ENCODE peak calls at places on chromosomes 7 and 10, in nine cellular contexts. Q is testis, B is left ventricle myocardium inferior, H is upper lobe of right lung, I is IMR-90, F is heart right ventricle, N is body of pancreas, V is tibial artery, A is breast epithelium. U is an unnamed sample. For H3K4me1, the result is how much of the 10 kb centered on the place peaks cover.

GRCh38 chr10:129888784-129889616 is 75.1 kb downstream of the EBF3 start:
- DNase-seq in Q (peak), B (peak), H (no peak), I (peak), F (peak), N (peak), V (no peak), A (no peak), U (peak)

GRCh38 chr7:148242271-148242801 is 348.2 kb upstream of the C7orf33 start:
- DNase-seq in Q (peak), B (no peak), H (no peak), I (peak), F (no peak), N (peak), V (no peak), A (no peak), U (no peak)

GRCh38 chr10:27635290-27635689 is 110.3 kb downstream of the MKX start:
- DNase-seq in Q (no peak), B (no peak), H (no peak), I (no peak), F (no peak), N (no peak), V (no peak), A (no peak), U (no peak)

GRCh38 chr10:43255644-43256431 is 11.0 kb downstream of the RASGEF1A start:
- DNase-seq in Q (peak), B (no peak), H (peak), I (no peak), F (no peak), N (no peak), V (no peak), A (peak), U (no peak)

GRCh38 chr10:67763499-67764011 is 67.6 kb upstream of the CTNNA3 start:
- DNase-seq in Q (peak), B (peak), H (peak), I (peak), F (peak), N (peak), V (peak), A (peak), U (peak)

GRCh38 chr7:18828333-18829100 is 288.9 kb downstream of the TWIST1 start:
- DNase-seq in Q (no peak), B (no peak), H (no peak), I (no peak), F (no peak), N (no peak), V (no peak), A (no peak), U (no peak)

GRCh38 chr7:130356760-130357611 is 12.4 kb downstream of the CPA5 start:
- DNase-seq in Q (no peak), B (peak), H (no peak), I (peak), F (no peak), N (no peak), V (peak), A (peak), U (peak)

GRCh38 chr10:16481052-16481728 is 40.5 kb downstream of the C1QL3 start:
- DNase-seq in Q (no peak), B (no peak), H (no peak), I (no peak), F (no peak), N (no peak), V (no peak), A (no peak), U (no peak)

GRCh38 chr10:109616356-109616755 is 307.0 kb downstream of the XPNPEP1 start:
- DNase-seq in Q (no peak), B (no peak), H (no peak), I (no peak), F (no peak), N (no peak), V (no peak), A (no peak), U (no peak)

GRCh38 chr7:17234398-17235021 is 63.9 kb upstream of the AHR start:
- DNase-seq in Q (peak), B (no peak), H (no peak), I (peak), F (no peak), N (no peak), V (no peak), A (peak), U (no peak)

GRCh38 chr7:44964831-44965440 is 13.9 kb downstream of the MYO1G start:
- DNase-seq in Q (no peak), B (no peak), H (peak), I (no peak), F (no peak), N (no peak), V (peak), A (no peak), U (no peak)

GRCh38 chr7:141441837-141442627 is 109.2 kb upstream of the AGK start:
- DNase-seq in Q (no peak), B (no peak), H (no peak), I (no peak), F (no peak), N (no peak), V (no peak), A (no peak), U (no peak)

GRCh38 chr10:118980870-118981269 is 48.6 kb upstream of the NANOS1 start:
- DNase-seq in Q (no peak), B (no peak), H (no peak), I (no peak), F (no peak), N (no peak), V (no peak), A (no peak), U (no peak)

GRCh38 chr7:26399747-26400146 is 108.1 kb downstream of the SNX10 start:
- DNase-seq in Q (no peak), B (no peak), H (no peak), I (no peak), F (no peak), N (no peak), V (no peak), A (no peak), U (no peak)

GRCh38 chr10:621981-622740 is 67.3 kb downstream of the DIP2C start:
- DNase-seq in Q (no peak), B (no peak), H (no peak), I (peak), F (no peak), N (no peak), V (no peak), A (no peak), U (no peak)

GRCh38 chr10:16989826-16990293 is 139.8 kb downstream of the CUBN start:
- DNase-seq in Q (no peak), B (no peak), H (no peak), I (no peak), F (no peak), N (no peak), V (no peak), A (no peak), U (no peak)

GRCh38 chr7:47534322-47535032 is 47.4 kb downstream of the TNS3 start:
- DNase-seq in Q (no peak), B (no peak), H (no peak), I (no peak), F (no peak), N (no peak), V (no peak), A (no peak), U (no peak)

GRCh38 chr10:61554925-61555324 is 101.7 kb upstream of the TMEM26 start:
- DNase-seq in Q (no peak), B (no peak), H (no peak), I (no peak), F (no peak), N (no peak), V (no peak), A (no peak), U (no peak)

GRCh38 chr10:121478590-121478989 is 119.7 kb downstream of the FGFR2 start:
- DNase-seq in Q (no peak), B (no peak), H (no peak), I (no peak), F (no peak), N (no peak), V (no peak), A (no peak), U (no peak)

GRCh38 chr10:43231523-43232078 is 35.3 kb downstream of the RASGEF1A start:
- DNase-seq in Q (no peak), B (peak), H (peak), I (no peak), F (no peak), N (peak), V (no peak), A (no peak), U (peak)

GRCh38 chr10:74227697-74228424 is 76.8 kb downstream of the ADK start:
- DNase-seq in Q (no peak), B (no peak), H (no peak), I (peak), F (no peak), N (no peak), V (no peak), A (no peak), U (no peak)

GRCh38 chr7:55539380-55539779 is 32.9 kb downstream of the VOPP1 start:
- DNase-seq in Q (no peak), B (no peak), H (no peak), I (peak), F (no peak), N (no peak), V (no peak), A (no peak), U (no peak)

GRCh38 chr7:87056346-87056745 is 3.1 kb downstream of the ELAPOR2 start:
- DNase-seq in Q (no peak), B (no peak), H (no peak), I (no peak), F (no peak), N (no peak), V (no peak), A (no peak), U (no peak)

GRCh38 chr7:32458025-32458424 is 32.2 kb downstream of the LSM5 start:
- DNase-seq in Q (no peak), B (no peak), H (no peak), I (no peak), F (no peak), N (no peak), V (no peak), A (no peak), U (no peak)

GRCh38 chr7:409344-410281 is 110.0 kb downstream of the PDGFA start:
- DNase-seq in Q (no peak), B (peak), H (no peak), I (no peak), F (no peak), N (no peak), V (peak), A (no peak), U (peak)

GRCh38 chr7:131745645-131746248 is 189.3 kb upstream of the PODXL start:
- DNase-seq in Q (peak), B (no peak), H (no peak), I (peak), F (peak), N (peak), V (no peak), A (no peak), U (no peak)

GRCh38 chr7:131076032-131076431 is 251.6 kb upstream of the MKLN1 start:
- DNase-seq in Q (no peak), B (no peak), H (no peak), I (peak), F (no peak), N (no peak), V (no peak), A (no peak), U (no peak)

GRCh38 chr10:109187677-109188076 is 735.6 kb downstream of the XPNPEP1 start:
- DNase-seq in Q (no peak), B (no peak), H (no peak), I (peak), F (no peak), N (no peak), V (no peak), A (no peak), U (no peak)

GRCh38 chr7:25665346-25665745 is 437.1 kb upstream of the NPVF start:
- DNase-seq in Q (no peak), B (no peak), H (no peak), I (no peak), F (no peak), N (no peak), V (peak), A (peak), U (no peak)

GRCh38 chr7:17233643-17234397 is 64.6 kb upstream of the AHR start:
- DNase-seq in Q (no peak), B (no peak), H (peak), I (no peak), F (no peak), N (no peak), V (no peak), A (no peak), U (no peak)

GRCh38 chr7:130804156-130804708 is 70.2 kb upstream of the KLF14 start:
- DNase-seq in Q (no peak), B (no peak), H (no peak), I (no peak), F (no peak), N (no peak), V (no peak), A (no peak), U (no peak)

GRCh38 chr10:33349273-33349672 is 14.8 kb upstream of the NRP1 start:
- DNase-seq in Q (no peak), B (no peak), H (no peak), I (no peak), F (no peak), N (no peak), V (no peak), A (no peak), U (no peak)

GRCh38 chr10:4498763-4499251 is 327.2 kb upstream of the AKR1E2 start:
- DNase-seq in Q (no peak), B (no peak), H (no peak), I (peak), F (no peak), N (no peak), V (no peak), A (no peak), U (no peak)

GRCh38 chr10:62080905-62081304 is 179.4 kb downstream of the ARID5B start:
- DNase-seq in Q (no peak), B (no peak), H (no peak), I (no peak), F (no peak), N (no peak), V (no peak), A (no peak), U (no peak)

GRCh38 chr10:69180525-69181204 is 631 bp downstream of the SUPV3L1 start:
- DNase-seq in Q (peak), B (no peak), H (no peak), I (peak), F (no peak), N (no peak), V (no peak), A (no peak), U (no peak)

GRCh38 chr7:108311446-108312168 is 144.6 kb downstream of the NRCAM start:
- DNase-seq in Q (no peak), B (no peak), H (no peak), I (no peak), F (no peak), N (no peak), V (no peak), A (no peak), U (no peak)

GRCh38 chr7:133931053-133931452 is 196.1 kb upstream of the LRGUK start:
- DNase-seq in Q (no peak), B (no peak), H (no peak), I (no peak), F (no peak), N (no peak), V (no peak), A (no peak), U (no peak)

GRCh38 chr10:8402469-8403074 is 348.1 kb downstream of the GATA3 start:
- DNase-seq in Q (no peak), B (no peak), H (no peak), I (no peak), F (no peak), N (no peak), V (no peak), A (no peak), U (no peak)

GRCh38 chr7:157359581-157359980 is 22.8 kb downstream of the DNAJB6 start:
- DNase-seq in Q (no peak), B (no peak), H (no peak), I (no peak), F (no peak), N (no peak), V (no peak), A (no peak), U (no peak)
- H3K4me1 ChIP-seq in Q (under half), B (half or more), H (under half), I (under half), F (under half), N (under half), V (half or more), A (under half), U (under half)

GRCh38 chr10:99859585-99859984 is 77.1 kb downstream of the ABCC2 start:
- DNase-seq in Q (no peak), B (no peak), H (no peak), I (no peak), F (no peak), N (no peak), V (no peak), A (no peak), U (no peak)
- TF ChIP-seq CTCF in Q (no peak), B (no peak), H (peak), I (peak), F (peak), N (peak), V (no peak), A (no peak), U (no peak)

DNA sequence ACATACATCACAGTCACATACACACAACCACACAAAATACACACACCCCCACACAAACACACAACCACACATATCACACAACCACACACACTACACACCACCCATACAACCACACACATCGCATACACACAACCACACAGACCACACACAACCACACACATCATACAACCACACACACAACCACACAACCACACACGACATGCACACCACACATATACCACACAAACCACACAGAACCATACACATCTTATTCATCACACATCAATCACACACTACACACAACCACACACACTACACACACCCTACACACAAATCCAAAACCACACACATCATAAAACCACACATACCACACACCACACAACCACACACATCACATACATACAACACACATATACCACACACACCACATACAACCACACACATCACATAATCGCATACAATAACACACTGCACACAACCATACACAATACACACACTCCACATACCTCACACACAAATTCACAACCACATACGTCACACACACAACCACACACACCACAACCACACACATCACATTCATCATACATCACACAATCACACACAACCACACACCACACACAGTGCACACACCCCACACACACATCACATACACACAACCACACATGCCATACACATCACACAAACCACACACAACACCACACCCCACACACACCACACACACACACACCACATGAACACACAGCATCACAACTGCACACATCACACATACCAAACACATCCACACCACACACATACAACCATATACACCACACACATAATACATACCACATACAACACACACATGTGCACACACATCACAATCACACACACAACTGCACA is 30.4 kb downstream of the GPRIN2 start:
- DNase-seq in Q (no peak), B (no peak), H (no peak), I (peak), F (no peak), N (peak), V (no peak), A (no peak), U (peak)
- H3K4me1 ChIP-seq in Q (under half), B (under half), H (under half), I (under half), F (under half), N (under half), V (under half), A (under half), U (under half)

GRCh38 chr10:77501846-77502251 is 135.8 kb downstream of the KCNMA1 start:
- DNase-seq in Q (no peak), B (no peak), H (no peak), I (peak), F (no peak), N (no peak), V (no peak), A (no peak), U (no peak)
- TF ChIP-seq CTCF in Q (no peak), B (no peak), H (no peak), I (no peak), F (no peak), N (no peak), V (no peak), A (no peak), U (no peak)

DNA sequence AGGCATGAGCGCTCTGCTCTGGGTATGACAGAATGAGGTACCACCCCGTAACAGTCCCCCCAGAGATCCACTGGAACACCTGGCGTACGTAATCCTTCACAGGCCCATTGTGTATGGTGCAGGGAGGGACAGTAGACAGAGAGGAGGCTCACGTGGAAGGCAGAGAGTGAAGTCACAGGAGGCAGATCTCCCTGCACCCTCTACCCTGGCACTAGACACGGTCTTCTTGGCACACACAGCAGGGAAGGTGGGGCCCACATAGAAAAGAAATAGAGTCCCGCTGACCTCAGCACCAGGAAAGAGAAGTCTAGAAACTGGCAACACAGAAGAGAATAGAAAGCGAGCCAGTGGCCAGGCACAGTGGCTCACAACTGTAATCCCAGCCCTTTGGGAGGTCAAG is 51.9 kb downstream of the SLC29A4 start:
- DNase-seq in Q (no peak), B (no peak), H (no peak), I (no peak), F (no peak), N (no peak), V (no peak), A (no peak), U (no peak)
- H3K4me1 ChIP-seq in Q (under half), B (under half), H (under half), I (under half), F (under half), N (under half), V (under half), A (under half), U (under half)

DNA sequence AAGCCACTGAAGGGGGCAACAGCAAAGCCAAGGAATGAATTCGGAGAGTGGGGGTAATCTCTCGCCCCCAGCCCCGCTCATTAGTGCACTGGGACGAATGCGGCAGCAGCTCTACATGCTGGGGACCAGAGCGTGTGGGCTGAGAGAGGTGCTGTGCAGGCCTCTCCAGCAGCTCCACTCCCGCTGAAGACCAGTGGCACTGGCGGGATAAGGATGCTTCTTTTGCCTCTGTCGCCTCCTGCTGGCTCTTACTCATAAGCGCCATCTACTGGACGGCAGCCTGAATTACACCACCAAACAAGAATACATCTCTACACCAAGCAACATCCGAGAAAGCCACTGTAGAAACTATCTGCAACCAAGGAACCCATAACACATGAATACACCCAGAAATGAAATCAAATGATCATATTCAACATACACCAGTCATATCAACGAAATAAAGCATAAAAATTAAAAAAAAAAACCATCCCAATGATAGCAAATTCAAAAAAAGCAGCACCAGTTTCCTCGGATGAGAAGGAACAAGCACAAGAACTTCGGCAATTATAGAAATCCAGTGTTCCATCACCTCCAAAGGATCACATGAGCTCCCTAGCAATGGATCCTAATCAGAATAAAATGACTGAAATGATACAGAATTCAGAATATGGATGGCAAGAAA is 79.0 kb upstream of the TMEM168 start:
- DNase-seq in Q (peak), B (no peak), H (no peak), I (peak), F (no peak), N (no peak), V (no peak), A (no peak), U (no peak)
- TF ChIP-seq CTCF in Q (peak), B (peak), H (peak), I (peak), F (peak), N (peak), V (no peak), A (no peak), U (no peak)

DNA sequence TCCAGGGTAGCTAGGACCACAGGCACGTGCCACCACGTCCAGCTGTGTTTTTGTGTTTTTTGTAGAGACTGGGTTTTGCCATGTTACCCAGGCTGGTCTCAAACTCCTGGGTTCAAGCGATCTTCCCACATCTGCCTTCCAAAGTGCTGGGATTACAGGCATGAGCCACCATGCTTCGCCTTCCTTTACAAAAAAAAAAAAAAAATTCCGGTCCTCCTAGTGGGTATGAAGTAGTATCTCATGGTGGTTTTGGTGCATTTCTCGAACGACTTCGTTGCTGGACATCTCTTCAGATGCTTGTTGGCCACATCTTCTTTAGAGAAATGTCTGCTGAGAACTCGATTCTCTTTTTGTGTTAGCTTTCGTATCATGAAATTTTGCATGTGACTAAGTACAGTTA is 3.9 kb downstream of the PROSER2 start:
- DNase-seq in Q (no peak), B (no peak), H (no peak), I (no peak), F (no peak), N (no peak), V (no peak), A (no peak), U (no peak)
- H3K4me1 ChIP-seq in Q (under half), B (under half), H (under half), I (under half), F (under half), N (under half), V (under half), A (under half), U (under half)